ENCODE peak calls at places on chromosomes 11 and 22, in seven cellular contexts. W, J, Y, N, G, Q and S are unnamed samples. For H3K36me3, the result is how much of the 10 kb centered on the place peaks cover.

GRCh38 chr22:26399288-26399687 is 29.8 kb upstream of the ASPHD2 start:
- DNase-seq in W (no peak), J (no peak), Y (peak), N (no peak), G (no peak), Q (no peak), S (no peak)

GRCh38 chr11:119571311-119571710 is 148.3 kb upstream of the THY1 start:
- DNase-seq in W (no peak), J (no peak), Y (no peak), N (no peak), G (no peak), Q (no peak), S (no peak)

GRCh38 chr11:2793781-2794418 is 91.7 kb downstream of the CDKN1C start:
- DNase-seq in W (no peak), J (no peak), Y (no peak), N (no peak), G (no peak), Q (no peak), S (no peak)

GRCh38 chr22:36332623-36333331 is 55.0 kb downstream of the MYH9 start:
- DNase-seq in W (peak), J (no peak), Y (peak), N (peak), G (peak), Q (no peak), S (no peak)

GRCh38 chr22:19942886-19943664 is 1.5 kb upstream of the TXNRD2 start:
- DNase-seq in W (peak), J (peak), Y (peak), N (peak), G (no peak), Q (no peak), S (peak)

GRCh38 chr11:67700548-67701262 is 26.3 kb upstream of the ALDH3B2 start:
- DNase-seq in W (no peak), J (no peak), Y (no peak), N (no peak), G (no peak), Q (no peak), S (peak)

GRCh38 chr22:50713571-50714056 is 24.4 kb upstream of the ACR start:
- DNase-seq in W (no peak), J (no peak), Y (no peak), N (no peak), G (no peak), Q (no peak), S (no peak)

GRCh38 chr11:115896084-115896483 is 391.9 kb upstream of the CADM1 start:
- DNase-seq in W (no peak), J (no peak), Y (no peak), N (no peak), G (no peak), Q (no peak), S (no peak)

GRCh38 chr11:94154095-94154856 is 25.6 kb downstream of the PANX1 start:
- DNase-seq in W (no peak), J (no peak), Y (no peak), N (no peak), G (no peak), Q (no peak), S (no peak)

GRCh38 chr11:47207459-47207858 is 7.3 kb upstream of the DDB2 start:
- DNase-seq in W (no peak), J (no peak), Y (no peak), N (no peak), G (no peak), Q (no peak), S (no peak)

GRCh38 chr22:43001271-43002197 is 13.4 kb downstream of the PACSIN2 start:
- DNase-seq in W (no peak), J (peak), Y (peak), N (peak), G (no peak), Q (no peak), S (no peak)

GRCh38 chr11:65014146-65014960 is at the start of gene ARL2:
- DNase-seq in W (no peak), J (no peak), Y (peak), N (peak), G (peak), Q (no peak), S (no peak)

GRCh38 chr11:29260939-29261705 is 755.7 kb downstream of the KCNA4 start:
- DNase-seq in W (no peak), J (peak), Y (peak), N (no peak), G (no peak), Q (peak), S (no peak)

GRCh38 chr11:78201096-78201495 is 12.4 kb downstream of the USP35 start:
- DNase-seq in W (no peak), J (no peak), Y (no peak), N (no peak), G (no peak), Q (no peak), S (no peak)
- H3K36me3 ChIP-seq in W (under half), J (under half), Y (under half), N (under half), G (under half), Q (under half), S (under half)

DNA sequence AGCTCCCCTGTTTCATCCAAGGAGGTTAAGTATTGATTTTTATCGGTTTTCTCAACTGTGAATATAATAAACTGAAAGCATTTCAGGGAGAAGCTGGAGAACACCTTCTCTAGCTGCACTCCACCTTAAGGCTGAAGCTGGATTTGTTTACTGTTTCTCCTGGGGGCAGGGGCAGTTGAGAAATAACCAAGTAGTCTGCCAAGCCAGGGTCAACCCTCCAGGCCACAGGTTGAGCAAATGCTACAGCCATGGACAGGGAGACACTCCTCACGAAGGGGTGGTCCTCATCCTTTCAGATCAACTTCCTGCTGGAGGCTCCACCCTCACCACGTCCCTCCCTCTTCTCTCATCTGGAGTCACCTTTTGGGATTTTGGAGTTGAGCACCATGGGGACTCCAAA is at the start of gene TTC36:
- DNase-seq in W (peak), J (no peak), Y (no peak), N (no peak), G (no peak), Q (no peak), S (no peak)
- H3K9ac ChIP-seq in W (no peak), J (no peak), Y (no peak), N (no peak), G (no peak), Q (no peak), S (no peak)

GRCh38 chr11:122981388-122982264 is at the start of gene BSX:
- DNase-seq in W (peak), J (peak), Y (peak), N (peak), G (peak), Q (no peak), S (peak)
- TF ChIP-seq EZH2 in W (no peak), J (peak), Y (peak), N (no peak), G (no peak), Q (no peak), S (no peak)

DNA sequence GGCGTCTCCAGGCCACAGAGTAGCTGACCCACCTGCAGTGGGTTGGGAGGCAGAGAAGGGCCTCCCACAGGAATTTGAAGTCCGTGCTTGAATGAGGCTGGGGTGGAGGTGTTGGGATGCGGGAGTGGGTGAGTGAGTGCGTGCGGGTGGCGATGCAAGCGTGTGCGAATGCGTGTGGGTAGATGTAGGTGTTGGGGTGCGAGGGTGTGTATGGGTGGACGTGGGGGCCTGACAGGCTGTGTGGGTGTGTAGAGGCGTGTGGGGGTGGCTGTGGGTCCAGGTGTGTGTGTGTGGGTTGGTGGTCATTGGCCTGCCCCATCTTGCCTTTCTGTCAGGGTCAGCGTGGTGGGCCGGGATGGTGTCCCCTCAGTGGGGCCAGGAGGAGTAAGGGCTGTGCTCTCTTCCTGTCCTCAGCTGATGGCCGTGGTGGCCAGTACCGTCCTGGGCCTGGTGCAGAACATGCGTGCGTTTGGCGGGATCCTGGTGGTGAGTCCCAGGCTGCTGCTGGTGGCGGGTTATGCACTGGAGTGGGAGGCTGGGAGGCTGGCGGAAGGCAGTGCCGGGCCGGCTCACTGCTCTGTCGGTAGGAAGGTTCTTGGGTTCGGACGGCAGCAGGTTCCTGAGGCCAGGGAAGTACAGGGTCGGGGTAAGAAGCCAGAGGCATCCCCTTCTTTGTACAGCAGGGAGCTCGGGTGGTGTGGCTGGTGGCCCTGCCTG is 35.0 kb downstream of the TPCN2 start:
- DNase-seq in W (no peak), J (no peak), Y (no peak), N (no peak), G (no peak), Q (no peak), S (no peak)
- H3K36me3 ChIP-seq in W (under half), J (under half), Y (under half), N (under half), G (under half), Q (under half), S (under half)

GRCh38 chr11:33916736-33917135 is 24.9 kb upstream of the LMO2 start:
- DNase-seq in W (no peak), J (no peak), Y (no peak), N (no peak), G (no peak), Q (no peak), S (no peak)
- H3K9ac ChIP-seq in W (no peak), J (no peak), Y (no peak), N (no peak), G (no peak), Q (no peak), S (no peak)

GRCh38 chr11:281486-282161 is 3.4 kb downstream of the NLRP6 start:
- DNase-seq in W (no peak), J (no peak), Y (no peak), N (no peak), G (no peak), Q (no peak), S (no peak)
- TF ChIP-seq EZH2 in W (no peak), J (no peak), Y (no peak), N (no peak), G (no peak), Q (no peak), S (no peak)

GRCh38 chr22:38267086-38267485 is 5.7 kb downstream of the TMEM184B start:
- DNase-seq in W (peak), J (no peak), Y (peak), N (peak), G (no peak), Q (no peak), S (no peak)
- H3K36me3 ChIP-seq in W (under half), J (under half), Y (under half), N (under half), G (under half), Q (under half), S (under half)